ENCODE peak calls at places on chromosomes 6 and 20, in six cellular contexts. S, N, D, J, Y and U are unnamed samples. For H3K4me1, the result is how much of the 10 kb centered on the place peaks cover.

GRCh38 chr20:63458170-63459069 is 14.0 kb downstream of the KCNQ2 start:
- DNase-seq in S (no peak), N (no peak), D (no peak), J (no peak), Y (no peak), U (no peak)

GRCh38 chr6:110951986-110952794 is 6.3 kb upstream of the GTF3C6 start:
- DNase-seq in S (no peak), N (peak), D (no peak), J (peak), Y (no peak), U (no peak)

GRCh38 chr20:10448270-10449156 is 13.4 kb downstream of the SLX4IP start:
- DNase-seq in S (no peak), N (peak), D (no peak), J (peak), Y (no peak), U (no peak)

GRCh38 chr6:170294813-170295518 is 4.1 kb upstream of the DLL1 start:
- DNase-seq in S (no peak), N (no peak), D (no peak), J (no peak), Y (no peak), U (no peak)

GRCh38 chr20:15359056-15359455 is 1021.6 kb upstream of the FLRT3 start:
- DNase-seq in S (no peak), N (no peak), D (no peak), J (no peak), Y (no peak), U (no peak)

GRCh38 chr20:5065489-5066383 is 54.0 kb downstream of the PCNA start:
- DNase-seq in S (peak), N (peak), D (no peak), J (peak), Y (peak), U (peak)

GRCh38 chr6:108068618-108069017 is 5.9 kb downstream of the OSTM1 start:
- DNase-seq in S (no peak), N (no peak), D (no peak), J (no peak), Y (no peak), U (no peak)

GRCh38 chr20:45138451-45139300 is 14.4 kb upstream of the WFDC12 start:
- DNase-seq in S (peak), N (no peak), D (peak), J (no peak), Y (no peak), U (peak)

GRCh38 chr6:129236110-129236509 is 353.2 kb downstream of the LAMA2 start:
- DNase-seq in S (no peak), N (no peak), D (peak), J (peak), Y (no peak), U (no peak)

GRCh38 chr6:123529843-123530242 is 106.9 kb downstream of the TRDN start:
- DNase-seq in S (no peak), N (no peak), D (no peak), J (no peak), Y (no peak), U (no peak)

GRCh38 chr6:142842423-142843261 is 102.3 kb downstream of the HIVEP2 start:
- DNase-seq in S (no peak), N (peak), D (peak), J (peak), Y (no peak), U (no peak)

GRCh38 chr6:16519265-16520242 is 241.7 kb downstream of the ATXN1 start:
- DNase-seq in S (no peak), N (peak), D (no peak), J (no peak), Y (no peak), U (no peak)

GRCh38 chr6:119126140-119126539 is 47.7 kb upstream of the FAM184A start:
- DNase-seq in S (no peak), N (no peak), D (no peak), J (no peak), Y (no peak), U (no peak)

GRCh38 chr6:150667977-150668716 is 68.5 kb downstream of the PLEKHG1 start:
- DNase-seq in S (peak), N (peak), D (peak), J (peak), Y (peak), U (peak)

GRCh38 chr6:142011156-142011555 is 121.6 kb upstream of the GJE1 start:
- DNase-seq in S (no peak), N (peak), D (no peak), J (peak), Y (no peak), U (no peak)

GRCh38 chr6:43671801-43672690 is 15.5 kb downstream of the MRPS18A start:
- DNase-seq in S (no peak), N (no peak), D (no peak), J (peak), Y (no peak), U (peak)

GRCh38 chr6:43308101-43308989 is at the start of gene CRIP3:
- DNase-seq in S (no peak), N (no peak), D (peak), J (peak), Y (peak), U (no peak)

GRCh38 chr6:149190228-149190831 is 127.2 kb upstream of the TAB2 start:
- DNase-seq in S (no peak), N (peak), D (peak), J (peak), Y (no peak), U (peak)

GRCh38 chr6:170137176-170137891 is 153.5 kb downstream of the DLL1 start:
- DNase-seq in S (peak), N (no peak), D (no peak), J (peak), Y (peak), U (peak)

GRCh38 chr6:82589509-82590206 is 226.0 kb downstream of the TPBG start:
- DNase-seq in S (no peak), N (peak), D (peak), J (peak), Y (no peak), U (no peak)

GRCh38 chr6:23097569-23097968 is 528.2 kb downstream of the HDGFL1 start:
- DNase-seq in S (no peak), N (no peak), D (no peak), J (peak), Y (no peak), U (no peak)

GRCh38 chr20:39289316-39289715 is 327.2 kb downstream of the DHX35 start:
- DNase-seq in S (no peak), N (no peak), D (peak), J (no peak), Y (no peak), U (no peak)

GRCh38 chr6:142167071-142167470 is 20.0 kb downstream of the VTA1 start:
- DNase-seq in S (no peak), N (no peak), D (no peak), J (no peak), Y (no peak), U (no peak)

GRCh38 chr6:157023958-157024357 is 246.8 kb downstream of the ARID1B start:
- DNase-seq in S (no peak), N (peak), D (no peak), J (peak), Y (no peak), U (no peak)

DNA sequence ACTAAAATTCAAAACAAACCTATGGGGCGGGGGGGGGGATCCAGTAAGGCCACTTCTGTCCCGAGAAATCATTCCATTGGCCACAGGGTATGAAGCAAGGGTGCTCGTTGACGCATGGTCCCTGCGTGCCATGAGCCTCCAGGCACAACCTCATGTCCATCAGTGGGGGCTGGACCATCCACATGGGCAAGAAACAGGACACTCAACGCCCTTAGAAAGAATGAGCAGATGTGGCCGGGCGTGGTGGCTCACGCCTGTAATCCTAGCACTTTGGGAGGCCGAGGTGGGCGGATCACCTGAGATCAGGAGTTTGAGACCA is 12.1 kb downstream of the TGM2 start:
- DNase-seq in S (no peak), N (peak), D (no peak), J (no peak), Y (no peak), U (no peak)
- H3K4me3 ChIP-seq in S (no peak), N (no peak), D (no peak), J (no peak), Y (no peak), U (no peak)

GRCh38 chr6:161413361-161413771 is 139.5 kb upstream of the AGPAT4 start:
- DNase-seq in S (no peak), N (no peak), D (no peak), J (no peak), Y (no peak), U (no peak)

GRCh38 chr6:161410736-161411135 is 136.9 kb upstream of the AGPAT4 start:
- DNase-seq in S (no peak), N (no peak), D (no peak), J (no peak), Y (no peak), U (no peak)

GRCh38 chr6:161410076-161410475 is 136.2 kb upstream of the AGPAT4 start:
- DNase-seq in S (no peak), N (no peak), D (no peak), J (no peak), Y (no peak), U (no peak)

GRCh38 chr6:161412795-161413194 is 138.9 kb upstream of the AGPAT4 start:
- DNase-seq in S (no peak), N (no peak), D (no peak), J (no peak), Y (no peak), U (no peak)

GRCh38 chr6:161411265-161411944 is 137.5 kb upstream of the AGPAT4 start:
- DNase-seq in S (no peak), N (peak), D (no peak), J (no peak), Y (no peak), U (no peak)
- H3K27ac ChIP-seq in S (no peak), N (no peak), D (no peak), J (no peak), Y (no peak), U (no peak)

GRCh38 chr20:58344741-58345140 is 35.2 kb downstream of the RAB22A start:
- DNase-seq in S (no peak), N (peak), D (no peak), J (no peak), Y (no peak), U (no peak)

GRCh38 chr20:58339741-58340140 is 30.2 kb downstream of the RAB22A start:
- DNase-seq in S (no peak), N (no peak), D (no peak), J (no peak), Y (no peak), U (no peak)

GRCh38 chr20:58340151-58340550 is 30.6 kb downstream of the RAB22A start:
- DNase-seq in S (no peak), N (no peak), D (no peak), J (no peak), Y (no peak), U (no peak)

GRCh38 chr20:58340853-58341252 is 31.3 kb downstream of the RAB22A start:
- DNase-seq in S (no peak), N (no peak), D (no peak), J (no peak), Y (no peak), U (no peak)

DNA sequence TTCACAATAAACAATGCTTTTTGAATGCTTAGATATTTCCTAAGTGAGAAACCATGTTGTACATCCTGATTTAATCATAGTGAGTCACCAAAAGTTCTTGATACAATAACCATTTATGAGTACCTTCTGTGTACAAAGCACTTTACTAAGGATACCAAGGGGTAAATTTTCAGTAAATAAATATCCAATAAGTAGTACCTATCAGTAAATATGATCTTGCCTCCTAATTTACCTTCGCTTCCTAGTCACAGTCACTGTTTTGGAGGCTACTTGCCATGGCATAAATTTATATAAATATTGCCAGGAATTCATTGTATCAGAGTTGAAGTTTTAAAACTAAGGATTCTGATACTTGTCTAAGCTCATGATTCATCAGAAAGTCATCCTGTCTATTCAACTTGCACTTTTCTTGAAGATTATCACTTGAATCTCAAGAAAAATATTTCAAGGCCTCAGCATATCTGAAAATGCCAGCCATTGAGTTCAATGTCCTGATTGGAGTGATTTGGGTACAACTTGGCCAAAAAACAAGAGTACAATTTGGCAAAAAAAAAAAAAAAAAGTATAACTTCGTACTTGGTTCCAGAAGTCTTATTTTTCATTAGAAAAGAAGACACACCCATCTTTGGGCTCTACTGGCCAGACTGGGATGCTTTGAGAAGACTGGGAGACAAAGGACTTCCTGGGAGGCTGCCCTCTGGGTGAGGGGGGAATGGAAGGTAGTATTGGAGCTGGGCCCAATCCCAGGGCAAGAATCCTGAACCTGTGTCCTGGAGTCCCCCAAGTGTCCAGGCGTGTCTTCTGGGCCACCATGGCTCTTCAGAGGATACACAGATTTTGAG is 32.8 kb downstream of the RAB22A start:
- DNase-seq in S (no peak), N (peak), D (no peak), J (peak), Y (no peak), U (no peak)
- H3K4me1 ChIP-seq in S (under half), N (under half), D (under half), J (under half), Y (under half), U (under half)

GRCh38 chr6:153816306-153816845 is 222.7 kb upstream of the OPRM1 start:
- DNase-seq in S (no peak), N (no peak), D (no peak), J (no peak), Y (no peak), U (no peak)
- H3K4me3 ChIP-seq in S (no peak), N (no peak), D (no peak), J (no peak), Y (no peak), U (no peak)

DNA sequence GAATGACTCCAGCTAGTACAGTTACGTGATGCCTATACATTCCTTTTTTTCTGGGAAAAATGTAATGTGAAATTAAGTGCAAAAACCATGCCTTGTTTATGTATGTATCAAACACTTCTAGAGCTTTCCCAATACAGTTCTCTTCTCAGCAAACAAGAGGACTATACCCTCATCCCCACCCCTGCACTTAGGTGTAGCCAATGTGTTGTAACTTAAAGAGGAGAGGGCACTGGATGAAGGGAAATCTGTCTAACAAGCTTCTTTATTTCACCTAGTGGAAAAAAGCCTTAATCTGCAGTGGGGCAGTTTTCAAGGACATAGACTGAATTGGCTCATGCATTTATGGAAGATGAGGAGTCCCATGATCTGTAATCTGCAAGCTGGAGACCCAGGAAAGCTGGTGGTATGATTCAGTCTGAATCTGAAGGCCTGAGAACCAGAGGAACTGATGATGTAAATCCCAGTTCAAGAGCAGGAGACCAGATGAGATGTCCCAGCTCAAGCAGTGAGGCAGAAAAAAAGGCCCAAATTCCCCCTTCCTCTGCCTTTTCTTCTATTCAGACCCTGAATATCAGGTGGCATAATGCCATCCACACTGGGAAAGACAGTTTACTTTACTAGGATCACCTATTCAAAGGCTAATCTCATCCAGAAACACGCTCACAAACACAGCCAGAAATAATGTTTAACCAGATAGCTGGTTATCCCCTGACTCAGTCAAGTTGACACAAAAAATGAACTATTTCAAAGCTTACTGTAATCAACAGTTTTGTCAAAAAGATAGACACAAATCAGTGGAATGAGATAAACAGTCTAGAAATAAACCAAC is 25.8 kb upstream of the SLC17A3 start:
- DNase-seq in S (no peak), N (no peak), D (no peak), J (peak), Y (no peak), U (no peak)
- H3K27ac ChIP-seq in S (no peak), N (no peak), D (no peak), J (no peak), Y (no peak), U (no peak)

GRCh38 chr20:53937929-53938367 is 132.4 kb downstream of the BCAS1 start:
- DNase-seq in S (peak), N (no peak), D (no peak), J (no peak), Y (no peak), U (no peak)
- H3K4me1 ChIP-seq in S (under half), N (under half), D (half or more), J (under half), Y (under half), U (under half)

GRCh38 chr6:37516920-37517405 is 17.3 kb upstream of the CCDC167 start:
- DNase-seq in S (no peak), N (no peak), D (no peak), J (no peak), Y (no peak), U (no peak)

GRCh38 chr6:37514840-37515239 is 15.1 kb upstream of the CCDC167 start:
- DNase-seq in S (no peak), N (no peak), D (no peak), J (no peak), Y (no peak), U (no peak)

GRCh38 chr6:37516076-37516919 is 16.6 kb upstream of the CCDC167 start:
- DNase-seq in S (peak), N (no peak), D (peak), J (no peak), Y (no peak), U (peak)

GRCh38 chr6:37514377-37514776 is 14.7 kb upstream of the CCDC167 start:
- DNase-seq in S (no peak), N (peak), D (no peak), J (peak), Y (no peak), U (no peak)

GRCh38 chr6:37515712-37516075 is 16.0 kb upstream of the CCDC167 start:
- DNase-seq in S (no peak), N (no peak), D (no peak), J (no peak), Y (no peak), U (no peak)
- H3K4me3 ChIP-seq in S (no peak), N (no peak), D (no peak), J (no peak), Y (no peak), U (no peak)

GRCh38 chr20:50646483-50646996 is 44.8 kb downstream of the RIPOR3 start:
- DNase-seq in S (no peak), N (peak), D (no peak), J (peak), Y (no peak), U (no peak)

GRCh38 chr20:50649587-50649986 is 41.8 kb downstream of the RIPOR3 start:
- DNase-seq in S (no peak), N (no peak), D (no peak), J (no peak), Y (no peak), U (no peak)

GRCh38 chr20:50645253-50646068 is 45.9 kb downstream of the RIPOR3 start:
- DNase-seq in S (peak), N (peak), D (no peak), J (peak), Y (peak), U (peak)

GRCh38 chr20:50651676-50652075 is 39.7 kb downstream of the RIPOR3 start:
- DNase-seq in S (no peak), N (no peak), D (no peak), J (no peak), Y (no peak), U (no peak)

GRCh38 chr20:50648651-50649050 is 42.7 kb downstream of the RIPOR3 start:
- DNase-seq in S (no peak), N (no peak), D (no peak), J (no peak), Y (no peak), U (no peak)
- H3K27ac ChIP-seq in S (no peak), N (no peak), D (no peak), J (no peak), Y (no peak), U (no peak)